ENCODE peak calls at places on chromosomes 6 and 20, in four cellular contexts. One of them, this sample, is unnamed.

GRCh38 chr6:11432713-11433450 is 104.7 kb upstream of the TMEM170B start:
- DNase-seq in AG04449: peak; percentile 77
- DNase-seq in Peyer's patch: no peak
- DNase-seq in GM12865: peak; percentile 26
- DNase-seq in this sample: peak; percentile 61

GRCh38 chr6:169019727-169020491 is 233.7 kb downstream of the THBS2 start:
- DNase-seq in GM12865: no peak
- DNase-seq in Peyer's patch: no peak
- DNase-seq in AG04449: no peak
- DNase-seq in this sample: peak; percentile 21

GRCh38 chr20:46324960-46325703 is 16.8 kb upstream of the CDH22 start:
- DNase-seq in GM12865: peak; percentile 26
- DNase-seq in Peyer's patch: no peak
- DNase-seq in AG04449: no peak
- DNase-seq in this sample: peak; percentile 43

GRCh38 chr6:143060354-143060805 is 309 bp upstream of the AIG1 start:
- DNase-seq in GM12865: peak; percentile 89
- DNase-seq in AG04449: peak; percentile 28
- DNase-seq in Peyer's patch: peak; percentile 92
- DNase-seq in this sample: peak; percentile 83

GRCh38 chr6:42411431-42411830 is 40.3 kb downstream of the TRERF1 start:
- DNase-seq in AG04449: no peak
- DNase-seq in Peyer's patch: no peak
- DNase-seq in GM12865: no peak
- DNase-seq in this sample: no peak

GRCh38 chr6:155645328-155645727 is 189.7 kb upstream of the NOX3 start:
- DNase-seq in Peyer's patch: no peak
- DNase-seq in GM12865: no peak
- DNase-seq in AG04449: no peak
- DNase-seq in this sample: peak; percentile 24

GRCh38 chr20:23396961-23397620 is 24.2 kb downstream of the NAPB start:
- DNase-seq in GM12865: no peak
- DNase-seq in Peyer's patch: no peak
- DNase-seq in AG04449: no peak
- DNase-seq in this sample: peak; percentile 21

GRCh38 chr20:53077373-53078205 is 105.4 kb downstream of the TSHZ2 start:
- DNase-seq in Peyer's patch: no peak
- DNase-seq in AG04449: no peak
- DNase-seq in GM12865: no peak
- DNase-seq in this sample: peak; percentile 64

GRCh38 chr20:9141070-9141469 is 72.2 kb downstream of the PLCB4 start:
- DNase-seq in Peyer's patch: no peak
- DNase-seq in AG04449: no peak
- DNase-seq in GM12865: no peak
- DNase-seq in this sample: no peak

GRCh38 chr6:107711412-107711811 is 112.7 kb downstream of the SCML4 start:
- DNase-seq in AG04449: no peak
- DNase-seq in Peyer's patch: no peak
- DNase-seq in GM12865: no peak
- DNase-seq in this sample: no peak

GRCh38 chr6:5481024-5481423 is 219.7 kb downstream of the FARS2 start:
- DNase-seq in GM12865: no peak
- DNase-seq in Peyer's patch: no peak
- DNase-seq in AG04449: no peak
- DNase-seq in this sample: no peak

GRCh38 chr6:70860044-70860443 is 96.8 kb downstream of the B3GAT2 start:
- DNase-seq in Peyer's patch: no peak
- DNase-seq in GM12865: no peak
- DNase-seq in AG04449: peak; percentile 10
- DNase-seq in this sample: no peak

GRCh38 chr6:149445095-149445466 is 39.7 kb downstream of the ZC3H12D start:
- DNase-seq in Peyer's patch: peak; percentile 43
- DNase-seq in GM12865: peak; percentile 58
- DNase-seq in AG04449: no peak
- DNase-seq in this sample: no peak

GRCh38 chr20:50286609-50287008 is 96.0 kb downstream of the CEBPB start:
- DNase-seq in Peyer's patch: peak; percentile 65
- DNase-seq in AG04449: no peak
- DNase-seq in GM12865: peak; percentile 77
- DNase-seq in this sample: peak; percentile 91

GRCh38 chr20:39356913-39357312 is 394.8 kb downstream of the DHX35 start:
- DNase-seq in GM12865: no peak
- DNase-seq in Peyer's patch: no peak
- DNase-seq in AG04449: no peak
- DNase-seq in this sample: no peak

GRCh38 chr20:16485406-16485805 is 87.8 kb downstream of the KIF16B start:
- DNase-seq in AG04449: no peak
- DNase-seq in GM12865: no peak
- DNase-seq in Peyer's patch: no peak
- DNase-seq in this sample: no peak

GRCh38 chr20:25574411-25574810 is 10.9 kb downstream of the NINL start:
- DNase-seq in GM12865: no peak
- DNase-seq in Peyer's patch: no peak
- DNase-seq in AG04449: no peak
- DNase-seq in this sample: peak; percentile 61

GRCh38 chr6:62479722-62480121 is 193.7 kb upstream of the KHDRBS2 start:
- DNase-seq in GM12865: no peak
- DNase-seq in AG04449: no peak
- DNase-seq in Peyer's patch: no peak
- DNase-seq in this sample: no peak

GRCh38 chr6:138008791-138009190 is 98.4 kb downstream of the PERP start:
- DNase-seq in AG04449: no peak
- DNase-seq in Peyer's patch: no peak
- DNase-seq in GM12865: no peak
- DNase-seq in this sample: no peak

GRCh38 chr20:61253640-61254511 is 1.8 kb downstream of the CDH4 start:
- DNase-seq in AG04449: no peak
- DNase-seq in Peyer's patch: no peak
- DNase-seq in GM12865: no peak
- DNase-seq in this sample: no peak

GRCh38 chr6:129575378-129576118 is 134.4 kb downstream of the ARHGAP18 start:
- DNase-seq in GM12865: no peak
- DNase-seq in AG04449: peak; percentile 19
- DNase-seq in Peyer's patch: no peak
- DNase-seq in this sample: peak; percentile 78

GRCh38 chr6:144266091-144266649 is 19.0 kb upstream of the UTRN start:
- DNase-seq in Peyer's patch: no peak
- DNase-seq in AG04449: no peak
- DNase-seq in GM12865: no peak
- DNase-seq in this sample: peak; percentile 84

GRCh38 chr6:93932175-93932574 is 512.8 kb upstream of the EPHA7 start:
- DNase-seq in GM12865: no peak
- DNase-seq in Peyer's patch: no peak
- DNase-seq in AG04449: no peak
- DNase-seq in this sample: no peak

GRCh38 chr6:8219352-8219943 is 117.1 kb upstream of the EEF1E1 start:
- DNase-seq in GM12865: peak; percentile 54
- DNase-seq in Peyer's patch: peak; percentile 63
- DNase-seq in AG04449: no peak
- DNase-seq in this sample: peak; percentile 77

GRCh38 chr20:23433628-23434027 is 5.9 kb upstream of the CSTL1 start:
- DNase-seq in Peyer's patch: no peak
- DNase-seq in GM12865: no peak
- DNase-seq in AG04449: no peak
- DNase-seq in this sample: no peak

GRCh38 chr6:79810153-79810806 is 137.1 kb downstream of the ELOVL4 start:
- DNase-seq in GM12865: no peak
- DNase-seq in AG04449: no peak
- DNase-seq in Peyer's patch: no peak
- DNase-seq in this sample: no peak

GRCh38 chr6:81772741-81773140 is 20.3 kb upstream of the TENT5A start:
- DNase-seq in Peyer's patch: no peak
- DNase-seq in AG04449: peak; percentile 46
- DNase-seq in GM12865: peak; percentile 72
- DNase-seq in this sample: no peak

GRCh38 chr20:9241232-9241692 is 172.4 kb downstream of the PLCB4 start:
- DNase-seq in AG04449: peak; percentile 23
- DNase-seq in GM12865: no peak
- DNase-seq in Peyer's patch: no peak
- DNase-seq in this sample: peak; percentile 75

GRCh38 chr6:154474636-154475428 is 35.7 kb downstream of the CNKSR3 start:
- DNase-seq in AG04449: peak; percentile 42
- DNase-seq in Peyer's patch: no peak
- DNase-seq in GM12865: no peak
- DNase-seq in this sample: peak; percentile 75

GRCh38 chr6:40387871-40388264 is 199.3 kb downstream of the LRFN2 start:
- DNase-seq in AG04449: no peak
- DNase-seq in Peyer's patch: no peak
- DNase-seq in GM12865: no peak
- DNase-seq in this sample: no peak

GRCh38 chr6:35415065-35415880 is 36.9 kb upstream of the FANCE start:
- DNase-seq in Peyer's patch: peak; percentile 80
- DNase-seq in AG04449: peak; percentile 69
- DNase-seq in GM12865: peak; percentile 32
- DNase-seq in this sample: peak; percentile 87

GRCh38 chr6:156557269-156557885 is 219.8 kb upstream of the ARID1B start:
- DNase-seq in Peyer's patch: no peak
- DNase-seq in GM12865: no peak
- DNase-seq in AG04449: no peak
- DNase-seq in this sample: peak; percentile 7

GRCh38 chr20:56843817-56844216 is 214.7 kb downstream of the TFAP2C start:
- DNase-seq in Peyer's patch: no peak
- DNase-seq in AG04449: no peak
- DNase-seq in GM12865: no peak
- DNase-seq in this sample: no peak

GRCh38 chr6:158272324-158272723 is 39.9 kb upstream of the TULP4 start:
- DNase-seq in GM12865: no peak
- DNase-seq in Peyer's patch: no peak
- DNase-seq in AG04449: no peak
- DNase-seq in this sample: no peak

GRCh38 chr20:15498926-15499325 is 1074.3 kb downstream of the KIF16B start:
- DNase-seq in Peyer's patch: no peak
- DNase-seq in GM12865: peak; percentile 16
- DNase-seq in AG04449: no peak
- DNase-seq in this sample: no peak

GRCh38 chr20:41340327-41341055 is at the start of gene LPIN3:
- DNase-seq in Peyer's patch: peak; percentile 92
- DNase-seq in AG04449: no peak
- DNase-seq in GM12865: peak; percentile 57
- DNase-seq in this sample: peak; percentile 87

GRCh38 chr20:57188576-57189079 is 77.8 kb downstream of the BMP7 start:
- DNase-seq in AG04449: no peak
- DNase-seq in GM12865: no peak
- DNase-seq in Peyer's patch: no peak
- DNase-seq in this sample: no peak

GRCh38 chr6:41783106-41783780 is 2.7 kb downstream of the PRICKLE4 start:
- DNase-seq in Peyer's patch: no peak
- DNase-seq in AG04449: no peak
- DNase-seq in GM12865: no peak
- DNase-seq in this sample: no peak

GRCh38 chr6:2839195-2839981 is 2.3 kb downstream of the SERPINB1 start:
- DNase-seq in AG04449: no peak
- DNase-seq in GM12865: no peak
- DNase-seq in Peyer's patch: no peak
- DNase-seq in this sample: peak; percentile 65
- TF ChIP-seq CTCF in AG04449: no peak
- TF ChIP-seq CTCF in GM12865: no peak
- TF ChIP-seq CTCF in Peyer's patch: no peak
- TF ChIP-seq CTCF in this sample: no peak

DNA sequence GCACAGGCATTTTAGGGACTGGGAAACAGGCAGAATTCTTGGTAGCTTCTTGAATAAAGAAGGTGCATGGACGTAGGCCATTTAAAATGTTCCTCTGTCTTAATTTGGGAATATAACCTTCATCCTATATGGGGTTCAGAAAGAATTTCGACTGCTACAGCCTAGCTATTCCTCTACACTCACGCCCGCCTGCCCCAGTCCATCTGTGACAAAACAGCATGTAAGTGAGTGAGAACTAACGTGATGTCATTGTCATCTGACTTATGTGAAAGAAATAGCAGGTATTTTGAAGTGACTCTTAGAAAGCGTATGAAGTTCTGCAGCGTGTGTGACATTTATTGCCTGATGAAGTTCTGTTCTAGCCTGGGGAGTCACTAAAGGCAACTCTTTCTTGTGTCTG is 52.2 kb upstream of the SLC22A1 start:
- DNase-seq in AG04449: no peak
- DNase-seq in Peyer's patch: no peak
- DNase-seq in GM12865: no peak
- DNase-seq in this sample: no peak
- H3K4me3 ChIP-seq in AG04449: no peak overlapping the region
- H3K4me3 ChIP-seq in Peyer's patch: no peak overlapping the region
- H3K4me3 ChIP-seq in GM12865: no peak overlapping the region
- H3K4me3 ChIP-seq in this sample: no peak overlapping the region

GRCh38 chr6:117399924-117400323 is 25.8 kb downstream of the ROS1 start:
- DNase-seq in GM12865: no peak
- DNase-seq in AG04449: no peak
- DNase-seq in Peyer's patch: no peak
- DNase-seq in this sample: peak; percentile 20
- TF ChIP-seq CTCF in GM12865: no peak
- TF ChIP-seq CTCF in AG04449: peak; percentile 10
- TF ChIP-seq CTCF in Peyer's patch: peak; percentile 28
- TF ChIP-seq CTCF in this sample: peak; percentile 51

GRCh38 chr6:98944598-98945011 is 3.1 kb downstream of the FBXL4 start:
- DNase-seq in Peyer's patch: no peak
- DNase-seq in GM12865: no peak
- DNase-seq in AG04449: no peak
- DNase-seq in this sample: peak; percentile 47

GRCh38 chr6:98944168-98944567 is 3.6 kb downstream of the FBXL4 start:
- DNase-seq in GM12865: no peak
- DNase-seq in AG04449: no peak
- DNase-seq in Peyer's patch: no peak
- DNase-seq in this sample: no peak

GRCh38 chr6:98946877-98947410 is 802 bp downstream of the FBXL4 start:
- DNase-seq in GM12865: peak; percentile 62
- DNase-seq in AG04449: no peak
- DNase-seq in Peyer's patch: peak; percentile 71
- DNase-seq in this sample: peak; percentile 11

GRCh38 chr6:98946266-98946817 is 1.4 kb downstream of the FBXL4 start:
- DNase-seq in Peyer's patch: no peak
- DNase-seq in AG04449: no peak
- DNase-seq in GM12865: peak; percentile 3
- DNase-seq in this sample: no peak

GRCh38 chr6:98945311-98946005 is 2.3 kb downstream of the FBXL4 start:
- DNase-seq in Peyer's patch: no peak
- DNase-seq in AG04449: no peak
- DNase-seq in GM12865: no peak
- DNase-seq in this sample: no peak
- H3K4me3 ChIP-seq in Peyer's patch: no peak overlapping the region
- H3K4me3 ChIP-seq in AG04449: no peak overlapping the region
- H3K4me3 ChIP-seq in GM12865: no peak overlapping the region
- H3K4me3 ChIP-seq in this sample: no peak overlapping the region

This sample was measured in fibroblast of pulmonary artery.